ENCODE peak calls at places on chromosome 7, in seven cellular contexts. One of them, this sample, is unnamed.

GRCh38 chr7:86747698-86748097 is 104.0 kb downstream of the GRM3 start:
- DNase-seq in NCI-H2171: no peak
- DNase-seq in GM13976: no peak
- DNase-seq in HL-60: no peak
- DNase-seq in NCI-H1105: peak
- DNase-seq in CD8-positive, alpha-beta memory T cell: no peak
- DNase-seq in AG08395: no peak
- DNase-seq in this sample: no peak

GRCh38 chr7:142542938-142543337 is 206.3 kb upstream of the PRSS1 start:
- DNase-seq in NCI-H2171: no peak
- DNase-seq in GM13976: no peak
- DNase-seq in HL-60: peak
- DNase-seq in NCI-H1105: no peak
- DNase-seq in CD8-positive, alpha-beta memory T cell: no peak
- DNase-seq in AG08395: peak
- DNase-seq in this sample: no peak

GRCh38 chr7:64087501-64087900 is 42.3 kb downstream of the ZNF727 start:
- DNase-seq in NCI-H2171: no peak
- DNase-seq in GM13976: no peak
- DNase-seq in HL-60: no peak
- DNase-seq in NCI-H1105: no peak
- DNase-seq in CD8-positive, alpha-beta memory T cell: no peak
- DNase-seq in AG08395: no peak
- DNase-seq in this sample: no peak

GRCh38 chr7:137916564-137916963 is 69.8 kb upstream of the DGKI start:
- DNase-seq in NCI-H2171: no peak
- DNase-seq in GM13976: no peak
- DNase-seq in HL-60: no peak
- DNase-seq in NCI-H1105: no peak
- DNase-seq in CD8-positive, alpha-beta memory T cell: no peak
- DNase-seq in AG08395: no peak
- DNase-seq in this sample: no peak

GRCh38 chr7:22849158-22849557 is 26.5 kb upstream of the TOMM7 start:
- DNase-seq in NCI-H2171: peak
- DNase-seq in GM13976: no peak
- DNase-seq in HL-60: no peak
- DNase-seq in NCI-H1105: peak
- DNase-seq in CD8-positive, alpha-beta memory T cell: no peak
- DNase-seq in AG08395: no peak
- DNase-seq in this sample: no peak

GRCh38 chr7:95545666-95546065 is 50.6 kb downstream of the PDK4 start:
- DNase-seq in NCI-H2171: no peak
- DNase-seq in GM13976: no peak
- DNase-seq in HL-60: no peak
- DNase-seq in NCI-H1105: no peak
- DNase-seq in CD8-positive, alpha-beta memory T cell: no peak
- DNase-seq in AG08395: no peak
- DNase-seq in this sample: no peak

GRCh38 chr7:15556706-15557105 is 5.1 kb downstream of the AGMO start:
- DNase-seq in NCI-H2171: no peak
- DNase-seq in GM13976: no peak
- DNase-seq in HL-60: no peak
- DNase-seq in NCI-H1105: no peak
- DNase-seq in CD8-positive, alpha-beta memory T cell: no peak
- DNase-seq in AG08395: no peak
- DNase-seq in this sample: no peak

GRCh38 chr7:147833549-147833948 is 757.0 kb upstream of the C7orf33 start:
- DNase-seq in NCI-H2171: no peak
- DNase-seq in GM13976: no peak
- DNase-seq in HL-60: no peak
- DNase-seq in NCI-H1105: no peak
- DNase-seq in CD8-positive, alpha-beta memory T cell: no peak
- DNase-seq in AG08395: no peak
- DNase-seq in this sample: no peak

GRCh38 chr7:134854816-134855215 is 75.4 kb downstream of the CALD1 start:
- DNase-seq in NCI-H2171: no peak
- DNase-seq in GM13976: no peak
- DNase-seq in HL-60: peak
- DNase-seq in NCI-H1105: no peak
- DNase-seq in CD8-positive, alpha-beta memory T cell: no peak
- DNase-seq in AG08395: peak
- DNase-seq in this sample: no peak

GRCh38 chr7:107564553-107565298 is 955 bp downstream of the DUS4L start:
- DNase-seq in NCI-H2171: no peak
- DNase-seq in GM13976: no peak
- DNase-seq in HL-60: no peak
- DNase-seq in NCI-H1105: no peak
- DNase-seq in CD8-positive, alpha-beta memory T cell: no peak
- DNase-seq in AG08395: peak
- DNase-seq in this sample: no peak

GRCh38 chr7:85521108-85521694 is 334.3 kb upstream of the SEMA3D start:
- DNase-seq in NCI-H2171: no peak
- DNase-seq in GM13976: no peak
- DNase-seq in HL-60: no peak
- DNase-seq in NCI-H1105: no peak
- DNase-seq in CD8-positive, alpha-beta memory T cell: no peak
- DNase-seq in AG08395: no peak
- DNase-seq in this sample: no peak

GRCh38 chr7:13047061-13047460 is 359.6 kb downstream of the ARL4A start:
- DNase-seq in NCI-H2171: no peak
- DNase-seq in GM13976: no peak
- DNase-seq in HL-60: no peak
- DNase-seq in NCI-H1105: no peak
- DNase-seq in CD8-positive, alpha-beta memory T cell: no peak
- DNase-seq in AG08395: no peak
- DNase-seq in this sample: no peak

GRCh38 chr7:100679129-100679926 is 5.8 kb downstream of the GNB2 start:
- DNase-seq in NCI-H2171: no peak
- DNase-seq in GM13976: no peak
- DNase-seq in HL-60: no peak
- DNase-seq in NCI-H1105: no peak
- DNase-seq in CD8-positive, alpha-beta memory T cell: no peak
- DNase-seq in AG08395: no peak
- DNase-seq in this sample: no peak

GRCh38 chr7:116653646-116654045 is 18.4 kb upstream of the MET start:
- DNase-seq in NCI-H2171: no peak
- DNase-seq in GM13976: no peak
- DNase-seq in HL-60: no peak
- DNase-seq in NCI-H1105: no peak
- DNase-seq in CD8-positive, alpha-beta memory T cell: no peak
- DNase-seq in AG08395: no peak
- DNase-seq in this sample: no peak

GRCh38 chr7:110529175-110529574 is 561.8 kb upstream of the LRRN3 start:
- DNase-seq in NCI-H2171: no peak
- DNase-seq in GM13976: no peak
- DNase-seq in HL-60: no peak
- DNase-seq in NCI-H1105: no peak
- DNase-seq in CD8-positive, alpha-beta memory T cell: no peak
- DNase-seq in AG08395: no peak
- DNase-seq in this sample: no peak

GRCh38 chr7:127654404-127655392 is 2.7 kb downstream of the SND1 start:
- DNase-seq in NCI-H2171: no peak
- DNase-seq in GM13976: no peak
- DNase-seq in HL-60: peak
- DNase-seq in NCI-H1105: no peak
- DNase-seq in CD8-positive, alpha-beta memory T cell: no peak
- DNase-seq in AG08395: no peak
- DNase-seq in this sample: no peak

GRCh38 chr7:31019509-31019908 is 32.6 kb upstream of the ADCYAP1R1 start:
- DNase-seq in NCI-H2171: no peak
- DNase-seq in GM13976: no peak
- DNase-seq in HL-60: no peak
- DNase-seq in NCI-H1105: no peak
- DNase-seq in CD8-positive, alpha-beta memory T cell: no peak
- DNase-seq in AG08395: no peak
- DNase-seq in this sample: no peak

GRCh38 chr7:103593691-103594090 is 147.7 kb upstream of the SLC26A5 start:
- DNase-seq in NCI-H2171: no peak
- DNase-seq in GM13976: no peak
- DNase-seq in HL-60: no peak
- DNase-seq in NCI-H1105: no peak
- DNase-seq in CD8-positive, alpha-beta memory T cell: no peak
- DNase-seq in AG08395: no peak
- DNase-seq in this sample: no peak

GRCh38 chr7:117986645-117987269 is 113.5 kb upstream of the CTTNBP2 start:
- DNase-seq in NCI-H2171: no peak
- DNase-seq in GM13976: no peak
- DNase-seq in HL-60: no peak
- DNase-seq in NCI-H1105: no peak
- DNase-seq in CD8-positive, alpha-beta memory T cell: no peak
- DNase-seq in AG08395: no peak
- DNase-seq in this sample: no peak

GRCh38 chr7:2959343-2959680 is 84.4 kb downstream of the CARD11 start:
- DNase-seq in NCI-H2171: no peak
- DNase-seq in GM13976: no peak
- DNase-seq in HL-60: no peak
- DNase-seq in NCI-H1105: no peak
- DNase-seq in CD8-positive, alpha-beta memory T cell: no peak
- DNase-seq in AG08395: no peak
- DNase-seq in this sample: no peak

GRCh38 chr7:93117852-93118530 is at the start of gene SAMD9:
- DNase-seq in NCI-H2171: peak
- DNase-seq in GM13976: peak
- DNase-seq in HL-60: peak
- DNase-seq in NCI-H1105: peak
- DNase-seq in CD8-positive, alpha-beta memory T cell: peak
- DNase-seq in AG08395: peak
- DNase-seq in this sample: no peak

GRCh38 chr7:33471636-33472242 is 342.4 kb downstream of the BBS9 start:
- DNase-seq in NCI-H2171: no peak
- DNase-seq in GM13976: no peak
- DNase-seq in HL-60: no peak
- DNase-seq in NCI-H1105: no peak
- DNase-seq in CD8-positive, alpha-beta memory T cell: no peak
- DNase-seq in AG08395: peak
- DNase-seq in this sample: no peak

GRCh38 chr7:15334524-15335269 is 227.1 kb downstream of the AGMO start:
- DNase-seq in NCI-H2171: no peak
- DNase-seq in GM13976: no peak
- DNase-seq in HL-60: no peak
- DNase-seq in NCI-H1105: peak
- DNase-seq in CD8-positive, alpha-beta memory T cell: no peak
- DNase-seq in AG08395: no peak
- DNase-seq in this sample: no peak

GRCh38 chr7:140168816-140169215 is 8.0 kb downstream of the KDM7A start:
- DNase-seq in NCI-H2171: no peak
- DNase-seq in GM13976: no peak
- DNase-seq in HL-60: no peak
- DNase-seq in NCI-H1105: no peak
- DNase-seq in CD8-positive, alpha-beta memory T cell: no peak
- DNase-seq in AG08395: no peak
- DNase-seq in this sample: no peak

GRCh38 chr7:148964510-148965267 is 63.6 kb downstream of the PDIA4 start:
- DNase-seq in NCI-H2171: no peak
- DNase-seq in GM13976: no peak
- DNase-seq in HL-60: peak
- DNase-seq in NCI-H1105: peak
- DNase-seq in CD8-positive, alpha-beta memory T cell: no peak
- DNase-seq in AG08395: no peak
- DNase-seq in this sample: no peak

GRCh38 chr7:146319625-146320024 is 203.0 kb downstream of the CNTNAP2 start:
- DNase-seq in NCI-H2171: no peak
- DNase-seq in GM13976: no peak
- DNase-seq in HL-60: no peak
- DNase-seq in NCI-H1105: no peak
- DNase-seq in CD8-positive, alpha-beta memory T cell: no peak
- DNase-seq in AG08395: no peak
- DNase-seq in this sample: no peak

GRCh38 chr7:2974093-2974819 is 69.4 kb downstream of the CARD11 start:
- DNase-seq in NCI-H2171: no peak
- DNase-seq in GM13976: no peak
- DNase-seq in HL-60: no peak
- DNase-seq in NCI-H1105: no peak
- DNase-seq in CD8-positive, alpha-beta memory T cell: no peak
- DNase-seq in AG08395: no peak
- DNase-seq in this sample: no peak

GRCh38 chr7:20964214-20964613 is 177.5 kb upstream of the SP8 start:
- DNase-seq in NCI-H2171: no peak
- DNase-seq in GM13976: no peak
- DNase-seq in HL-60: no peak
- DNase-seq in NCI-H1105: peak
- DNase-seq in CD8-positive, alpha-beta memory T cell: no peak
- DNase-seq in AG08395: no peak
- DNase-seq in this sample: no peak

GRCh38 chr7:18140943-18141342 is 113.3 kb upstream of the PRPS1L1 start:
- DNase-seq in NCI-H2171: no peak
- DNase-seq in GM13976: no peak
- DNase-seq in HL-60: no peak
- DNase-seq in NCI-H1105: no peak
- DNase-seq in CD8-positive, alpha-beta memory T cell: no peak
- DNase-seq in AG08395: no peak
- DNase-seq in this sample: no peak

GRCh38 chr7:87432536-87432935 is 42.9 kb downstream of the ABCB4 start:
- DNase-seq in NCI-H2171: no peak
- DNase-seq in GM13976: no peak
- DNase-seq in HL-60: no peak
- DNase-seq in NCI-H1105: no peak
- DNase-seq in CD8-positive, alpha-beta memory T cell: no peak
- DNase-seq in AG08395: no peak
- DNase-seq in this sample: no peak

GRCh38 chr7:43341132-43341531 is 228.7 kb downstream of the HECW1 start:
- DNase-seq in NCI-H2171: no peak
- DNase-seq in GM13976: no peak
- DNase-seq in HL-60: no peak
- DNase-seq in NCI-H1105: no peak
- DNase-seq in CD8-positive, alpha-beta memory T cell: no peak
- DNase-seq in AG08395: no peak
- DNase-seq in this sample: no peak

GRCh38 chr7:149871576-149871975 is 2.2 kb upstream of the ATP6V0E2 start:
- DNase-seq in NCI-H2171: no peak
- DNase-seq in GM13976: no peak
- DNase-seq in HL-60: no peak
- DNase-seq in NCI-H1105: no peak
- DNase-seq in CD8-positive, alpha-beta memory T cell: no peak
- DNase-seq in AG08395: no peak
- DNase-seq in this sample: no peak

This sample was measured in lower lobe of right lung.